ENCODE peak calls at places on chromosomes 7 and 10, in ten cellular contexts. B is uterus; P is aorta; N is cardiac muscle cell; D is kidney epithelial cell; X is right lobe of liver; W is CD8-positive, alpha-beta memory T cell; R is SJSA1; Y is IMR-90; Z is GM23248. S is an unnamed sample. For H3K27me3, the result is how much of the 10 kb centered on the place peaks cover.

GRCh38 chr7:99032928-99033327 is 111.0 kb downstream of the SMURF1 start:
- DNase-seq in D (no peak), N (no peak), R (no peak), Z (no peak), P (no peak), W (no peak), X (no peak), B (no peak), Y (no peak), S (no peak)

GRCh38 chr7:123635551-123636359 is 19.9 kb upstream of the LMOD2 start:
- DNase-seq in N (peak), W (no peak), X (no peak), Y (peak), R (no peak), D (no peak), P (no peak), Z (peak), B (no peak), S (peak)

GRCh38 chr10:53222806-53223205 is 450.2 kb upstream of the MBL2 start:
- DNase-seq in D (no peak), R (no peak), W (no peak), Z (no peak), N (no peak), Y (no peak), P (no peak), B (no peak), X (no peak), S (no peak)

GRCh38 chr10:88515235-88515634 is 67.9 kb downstream of the RNLS start:
- DNase-seq in Z (peak), D (no peak), N (no peak), X (no peak), Y (peak), B (no peak), W (no peak), R (no peak), P (no peak), S (no peak)

GRCh38 chr7:48298779-48299178 is 127.5 kb downstream of the ABCA13 start:
- DNase-seq in Y (peak), D (peak), R (no peak), X (no peak), Z (peak), N (peak), W (no peak), P (no peak), B (no peak), S (no peak)

GRCh38 chr7:82204694-82205093 is 238.9 kb downstream of the CACNA2D1 start:
- DNase-seq in X (no peak), D (peak), Z (peak), Y (peak), N (peak), W (no peak), R (no peak), P (no peak), B (no peak), S (no peak)

GRCh38 chr7:135801045-135801693 is 52.6 kb upstream of the FAM180A start:
- DNase-seq in X (no peak), W (peak), Z (peak), D (no peak), R (no peak), P (no peak), Y (peak), N (peak), B (no peak), S (peak)

GRCh38 chr7:33581239-33581638 is 324.1 kb upstream of the BMPER start:
- DNase-seq in N (no peak), B (no peak), W (no peak), X (no peak), R (no peak), Y (no peak), P (no peak), Z (no peak), D (no peak), S (no peak)

GRCh38 chr7:46507601-46508000 is 586.5 kb upstream of the IGFBP3 start:
- DNase-seq in P (no peak), Y (no peak), X (no peak), R (no peak), B (no peak), D (no peak), N (no peak), Z (no peak), W (no peak), S (no peak)

GRCh38 chr10:14782691-14783363 is 8.1 kb upstream of the FAM107B start:
- DNase-seq in B (no peak), X (peak), W (no peak), P (no peak), Z (no peak), N (peak), R (peak), D (no peak), Y (no peak), S (no peak)

GRCh38 chr10:79266543-79267312 is 80.5 kb upstream of the PPIF start:
- DNase-seq in X (peak), W (no peak), D (peak), B (peak), Z (peak), Y (peak), N (peak), R (peak), P (peak), S (no peak)

GRCh38 chr10:103792547-103792946 is 62.8 kb downstream of the SH3PXD2A start:
- DNase-seq in Z (peak), P (peak), W (no peak), N (no peak), R (no peak), D (no peak), X (no peak), B (no peak), Y (peak), S (no peak)

GRCh38 chr10:46229144-46229563 is 57.6 kb upstream of the ANTXRL start:
- DNase-seq in D (no peak), Z (peak), B (peak), Y (no peak), N (peak), X (peak), W (peak), P (no peak), R (peak), S (peak)

GRCh38 chr7:129707910-129708490 is 96.5 kb downstream of the NRF1 start:
- DNase-seq in R (no peak), Y (no peak), X (no peak), P (no peak), N (no peak), D (no peak), W (no peak), Z (no peak), B (no peak), S (no peak)

GRCh38 chr10:71694567-71694968 is 25.0 kb downstream of the C10orf105 start:
- DNase-seq in D (no peak), X (no peak), W (peak), Z (no peak), B (no peak), R (no peak), Y (no peak), P (no peak), N (no peak), S (no peak)

GRCh38 chr10:3570855-3571266 is 214.1 kb downstream of the KLF6 start:
- DNase-seq in W (no peak), X (no peak), P (peak), N (peak), B (no peak), R (no peak), Z (peak), Y (no peak), D (no peak), S (peak)

GRCh38 chr10:49298990-49299815 is at the start of gene C10orf71:
- DNase-seq in P (no peak), B (no peak), X (no peak), Z (no peak), D (no peak), Y (peak), R (no peak), N (peak), W (no peak), S (no peak)

GRCh38 chr7:128708235-128708634 is 30.9 kb upstream of the CALU start:
- DNase-seq in Y (no peak), P (no peak), W (no peak), D (no peak), B (no peak), Z (no peak), X (no peak), R (no peak), N (no peak), S (peak)

GRCh38 chr7:27147211-27148030 is at the start of gene HOXA6:
- DNase-seq in Z (peak), N (no peak), Y (peak), D (no peak), W (no peak), P (peak), B (peak), R (no peak), X (no peak), S (peak)

GRCh38 chr7:34011711-34012110 is 106.4 kb downstream of the BMPER start:
- DNase-seq in P (no peak), D (no peak), X (no peak), Y (no peak), R (no peak), Z (peak), W (no peak), N (peak), B (no peak), S (no peak)

GRCh38 chr10:77794256-77795142 is 132.1 kb downstream of the DLG5 start:
- DNase-seq in X (no peak), D (no peak), W (no peak), N (no peak), Y (no peak), R (no peak), B (no peak), Z (no peak), P (peak), S (no peak)

GRCh38 chr7:64180989-64181388 is 26.0 kb upstream of the ZNF735 start:
- DNase-seq in N (peak), D (no peak), R (no peak), B (no peak), Z (peak), P (no peak), W (no peak), X (no peak), Y (no peak), S (no peak)

GRCh38 chr7:17031903-17032551 is 150.2 kb upstream of the AGR3 start:
- DNase-seq in N (no peak), X (no peak), Z (no peak), D (no peak), Y (no peak), R (no peak), W (no peak), B (no peak), P (no peak), S (no peak)

GRCh38 chr10:63027533-63027932 is 105.6 kb upstream of the NRBF2 start:
- DNase-seq in N (no peak), D (no peak), R (no peak), Z (no peak), Y (no peak), X (no peak), W (no peak), P (no peak), B (no peak), S (no peak)

GRCh38 chr7:455110-455928 is 64.3 kb downstream of the PDGFA start:
- DNase-seq in D (no peak), R (peak), Z (no peak), W (no peak), P (peak), B (peak), X (peak), N (peak), Y (no peak), S (no peak)

GRCh38 chr7:105985821-105986220 is 22.8 kb downstream of the CDHR3 start:
- DNase-seq in W (no peak), P (no peak), Z (no peak), B (no peak), N (no peak), X (no peak), R (no peak), Y (no peak), D (no peak), S (no peak)

GRCh38 chr10:49332333-49332732 is 33.4 kb downstream of the C10orf71 start:
- DNase-seq in X (no peak), N (no peak), D (no peak), B (no peak), W (no peak), P (no peak), Y (no peak), R (peak), Z (no peak), S (no peak)

GRCh38 chr7:133364959-133365680 is 112.2 kb downstream of the EXOC4 start:
- DNase-seq in Y (peak), R (no peak), X (no peak), Z (peak), B (no peak), W (no peak), D (no peak), N (peak), P (no peak), S (no peak)

GRCh38 chr7:67940400-67940799 is 943.8 kb downstream of the TYW1 start:
- DNase-seq in N (no peak), D (no peak), W (no peak), P (no peak), Y (no peak), B (no peak), Z (no peak), R (no peak), X (no peak), S (no peak)

GRCh38 chr7:32518534-32519140 is 23.3 kb downstream of the AVL9 start:
- DNase-seq in Z (peak), R (no peak), P (no peak), W (no peak), Y (peak), X (no peak), D (no peak), B (no peak), N (peak), S (no peak)

DNA sequence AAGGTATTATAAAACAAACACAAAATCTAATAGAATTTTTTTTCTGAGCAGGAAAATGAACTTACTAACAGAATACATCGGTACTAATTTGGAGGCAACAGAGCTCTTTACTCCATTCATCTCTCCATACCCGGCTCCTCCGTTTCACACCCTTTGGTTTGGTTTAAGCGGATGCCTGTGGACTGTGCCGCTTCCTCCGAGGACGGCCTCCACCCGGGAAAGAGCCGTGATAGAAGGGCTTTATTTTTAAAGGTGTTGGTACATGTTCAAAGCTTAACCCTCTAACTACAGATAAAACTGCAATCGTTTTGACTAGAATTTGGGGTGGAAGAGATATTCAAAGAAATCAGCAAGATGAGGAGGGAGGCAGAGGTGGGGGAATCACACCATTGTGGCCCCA is 1.9 kb downstream of the VIPR2 start:
- DNase-seq in Z (no peak), N (no peak), P (no peak), D (no peak), R (no peak), Y (no peak), W (no peak), X (no peak), B (no peak), S (no peak)
- H3K27me3 ChIP-seq in Z (under half), N (under half), P (under half), D (under half), R (under half), Y (under half), W (under half), X (under half), B (under half), S (under half)

GRCh38 chr10:75407296-75407715 is 5.7 kb upstream of the ZNF503 start:
- DNase-seq in Y (no peak), Z (no peak), P (no peak), X (no peak), W (no peak), R (no peak), D (no peak), B (peak), N (no peak), S (peak)
- H3K4me3 ChIP-seq in Y (no peak), Z (no peak), P (no peak), X (no peak), W (no peak), R (no peak), D (peak), B (peak), N (peak), S (no peak)

DNA sequence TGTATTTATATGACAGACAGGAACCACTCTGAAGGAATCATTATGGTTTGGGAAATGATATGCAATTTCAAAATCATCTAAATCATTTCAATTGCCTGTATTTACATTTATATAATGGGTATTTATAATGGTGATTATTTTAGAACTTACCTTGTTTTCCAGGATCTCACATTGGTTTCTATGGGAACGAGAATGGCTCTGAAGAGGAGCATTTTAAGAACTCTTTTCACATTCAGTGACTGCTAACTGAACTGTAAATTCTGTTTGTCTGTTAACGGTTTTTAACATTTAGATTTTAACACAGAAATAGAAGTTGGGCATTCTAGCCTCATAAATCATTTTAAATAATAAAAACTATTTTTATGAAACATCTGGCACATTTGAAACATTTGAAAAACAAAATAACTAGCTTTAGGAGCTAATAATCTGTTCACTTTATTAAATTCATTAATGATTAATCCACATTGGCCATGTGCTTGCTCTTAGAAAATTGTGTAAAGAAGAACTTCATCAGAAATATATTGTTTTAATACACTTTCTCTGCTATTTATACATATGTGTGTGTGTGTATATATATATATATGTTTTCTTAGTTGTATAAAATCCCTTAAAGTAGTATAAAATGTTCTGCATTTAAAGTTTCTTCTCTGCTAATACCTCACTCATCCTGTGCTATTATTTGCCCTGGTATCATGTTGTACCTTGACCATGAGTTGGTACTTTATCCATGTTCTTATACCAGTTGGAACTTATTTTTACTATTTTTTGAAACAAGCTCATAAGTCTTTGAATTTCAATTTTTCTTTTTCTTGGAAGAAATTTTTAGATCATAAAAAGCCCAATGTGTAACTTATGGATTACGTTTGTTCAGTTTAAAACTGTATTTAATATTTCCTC is 8.7 kb upstream of the SEM1 start:
- DNase-seq in Y (no peak), R (no peak), W (no peak), X (no peak), N (no peak), B (no peak), P (no peak), D (no peak), Z (no peak), S (no peak)
- H3K27me3 ChIP-seq in Y (under half), R (under half), W (under half), X (under half), N (under half), B (under half), P (under half), D (under half), Z (under half), S (under half)

GRCh38 chr7:155543926-155544325 is 2.4 kb downstream of the CNPY1 start:
- DNase-seq in B (no peak), Z (no peak), Y (no peak), R (no peak), P (no peak), X (no peak), D (no peak), N (no peak), W (no peak), S (no peak)

GRCh38 chr7:155542276-155542675 is 4.1 kb downstream of the CNPY1 start:
- DNase-seq in Y (no peak), W (no peak), N (no peak), R (no peak), B (no peak), P (peak), X (no peak), D (no peak), Z (no peak), S (no peak)

GRCh38 chr7:155543011-155543881 is 3.1 kb downstream of the CNPY1 start:
- DNase-seq in Y (peak), R (no peak), X (no peak), Z (no peak), P (no peak), W (no peak), B (no peak), N (peak), D (no peak), S (no peak)

GRCh38 chr7:155545348-155545747 is 1.0 kb downstream of the CNPY1 start:
- DNase-seq in N (no peak), D (no peak), Y (no peak), P (no peak), Z (no peak), X (no peak), R (no peak), B (no peak), W (no peak), S (peak)

DNA sequence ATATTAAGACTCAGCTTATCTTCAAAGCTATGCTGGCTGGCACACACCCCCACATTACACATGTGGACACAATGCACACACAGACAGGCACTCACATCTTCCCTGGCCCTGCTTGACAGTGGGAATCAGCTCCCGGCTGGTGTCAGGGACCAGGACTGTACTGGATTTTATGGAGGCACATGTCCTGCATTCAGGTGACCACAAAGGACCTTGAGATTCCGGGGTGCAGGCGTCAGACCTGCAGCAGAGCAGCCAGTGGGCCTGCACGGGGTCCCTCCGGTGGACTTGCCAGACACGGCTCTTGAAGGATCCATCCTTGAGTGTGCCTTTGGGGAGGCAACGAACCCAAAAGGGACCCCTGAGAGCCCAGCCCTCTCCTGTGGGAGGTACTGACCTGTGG is 1.9 kb downstream of the CNPY1 start:
- DNase-seq in W (no peak), X (no peak), Z (no peak), D (no peak), Y (no peak), P (no peak), N (no peak), R (no peak), B (no peak), S (no peak)
- H3K4me3 ChIP-seq in W (no peak), X (no peak), Z (no peak), D (no peak), Y (no peak), P (no peak), N (no peak), R (no peak), B (no peak), S (no peak)

GRCh38 chr7:155517452-155517851 is 28.9 kb downstream of the CNPY1 start:
- DNase-seq in X (no peak), Z (no peak), D (no peak), Y (no peak), R (no peak), W (no peak), N (no peak), P (peak), B (no peak), S (no peak)

GRCh38 chr7:155513543-155514285 is 32.6 kb downstream of the CNPY1 start:
- DNase-seq in R (no peak), W (no peak), N (no peak), Z (no peak), P (no peak), X (no peak), B (no peak), D (no peak), Y (no peak), S (no peak)

GRCh38 chr7:155516466-155516865 is 29.9 kb downstream of the CNPY1 start:
- DNase-seq in P (peak), Z (no peak), Y (no peak), W (no peak), B (no peak), X (no peak), D (no peak), N (no peak), R (no peak), S (no peak)

GRCh38 chr7:155514296-155514695 is 32.1 kb downstream of the CNPY1 start:
- DNase-seq in Y (no peak), W (no peak), P (no peak), X (no peak), N (no peak), Z (no peak), D (no peak), R (no peak), B (no peak), S (no peak)

DNA sequence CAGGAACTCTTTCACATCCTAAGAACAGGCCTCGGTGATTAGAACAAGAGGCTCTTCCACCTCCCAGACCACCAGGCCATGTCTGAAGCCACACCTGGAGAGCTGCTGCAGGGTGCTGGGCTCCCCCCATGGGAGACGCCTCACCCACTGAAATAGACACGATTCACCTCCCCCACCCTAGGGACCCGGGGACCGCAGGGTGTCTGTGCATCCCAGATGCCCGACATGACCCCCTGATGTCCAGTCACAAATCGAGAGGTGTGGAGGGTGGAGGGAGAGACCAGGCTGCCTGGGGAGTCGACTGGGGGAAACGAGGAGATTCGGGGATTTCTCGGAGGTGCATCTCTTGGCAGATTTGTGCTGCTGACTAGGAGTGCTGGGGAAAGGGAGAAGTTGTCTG is 31.0 kb downstream of the CNPY1 start:
- DNase-seq in Y (no peak), Z (no peak), N (no peak), B (no peak), D (no peak), P (peak), W (no peak), R (no peak), X (no peak), S (no peak)
- H3K27me3 ChIP-seq in Y (under half), Z (under half), N (half or more), B (under half), D (under half), P (under half), W (under half), R (half or more), X (under half), S (half or more)